ENCODE peak calls at places on chromosome 7, in four cellular contexts. C is upper lobe of left lung, P is uterus, L is B cell. S is an unnamed sample.

GRCh38 chr7:141649865-141650499 is 52.0 kb downstream of the DENND11 start:
- DNase-seq in C (no peak), P (peak; percentile 53), L (no peak), S (no peak)

GRCh38 chr7:18610331-18610948 is 114.9 kb downstream of the HDAC9 start:
- DNase-seq in L (no peak), C (no peak), P (no peak), S (no peak)

GRCh38 chr7:13288516-13288915 is 601.1 kb downstream of the ARL4A start:
- DNase-seq in P (no peak), C (no peak), L (no peak), S (no peak)

GRCh38 chr7:150648358-150649083 is 16.3 kb upstream of the GIMAP6 start:
- DNase-seq in P (no peak), C (no peak), L (no peak), S (no peak)

GRCh38 chr7:156827587-156828203 is 65.3 kb downstream of the LMBR1 start:
- DNase-seq in P (no peak), L (no peak), C (peak; percentile 29), S (no peak)

GRCh38 chr7:138545123-138545522 is 85.1 kb downstream of the TRIM24 start:
- DNase-seq in P (no peak), C (no peak), L (no peak), S (no peak)

GRCh38 chr7:29319719-29320521 is 125.3 kb downstream of the CHN2 start:
- DNase-seq in P (no peak), C (no peak), L (peak; percentile 28), S (peak; percentile 33)

GRCh38 chr7:109259151-109259550 is 689.5 kb downstream of the DNAJB9 start:
- DNase-seq in P (no peak), L (no peak), C (no peak), S (no peak)

GRCh38 chr7:144468990-144469732 is 65.7 kb upstream of the NOBOX start:
- DNase-seq in P (no peak), L (no peak), C (no peak), S (no peak)

GRCh38 chr7:133837248-133837647 is 289.9 kb upstream of the LRGUK start:
- DNase-seq in C (no peak), L (no peak), P (no peak), S (no peak)

GRCh38 chr7:5452470-5452899 is 28.9 kb upstream of the TNRC18 start:
- DNase-seq in P (no peak), C (no peak), L (no peak), S (no peak)

GRCh38 chr7:1052031-1052818 is 7.9 kb downstream of the GPR146 start:
- DNase-seq in L (no peak), C (peak; percentile 62), P (no peak), S (no peak)

GRCh38 chr7:111650456-111650999 is 88.2 kb upstream of the IMMP2L start:
- DNase-seq in L (no peak), C (no peak), P (no peak), S (peak; percentile 54)

GRCh38 chr7:72310301-72310700 is 101.8 kb downstream of the CALN1 start:
- DNase-seq in P (no peak), C (no peak), L (no peak), S (no peak)

GRCh38 chr7:150911590-150912267 is 59.4 kb downstream of the AOC1 start:
- DNase-seq in C (no peak), P (no peak), L (peak; percentile 5), S (no peak)

GRCh38 chr7:145156834-145157233 is 321.0 kb upstream of the TPK1 start:
- DNase-seq in P (no peak), C (no peak), L (no peak), S (no peak)

GRCh38 chr7:18538554-18539250 is 43.2 kb downstream of the HDAC9 start:
- DNase-seq in L (no peak), C (no peak), P (no peak), S (no peak)

GRCh38 chr7:71443197-71443542 is 311.2 kb downstream of the GALNT17 start:
- DNase-seq in L (no peak), C (no peak), P (no peak), S (no peak)

GRCh38 chr7:55441668-55442305 is 76.7 kb downstream of the LANCL2 start:
- DNase-seq in C (no peak), L (no peak), P (no peak), S (no peak)

GRCh38 chr7:131219277-131220041 is 108.2 kb upstream of the MKLN1 start:
- DNase-seq in P (peak; percentile 67), L (no peak), C (no peak), S (peak; percentile 61)

GRCh38 chr7:73786588-73786987 is 16.5 kb upstream of the CLDN3 start:
- DNase-seq in L (no peak), P (no peak), C (no peak), S (no peak)

GRCh38 chr7:40220421-40220911 is 85.7 kb downstream of the SUGCT start:
- DNase-seq in P (no peak), C (no peak), L (no peak), S (no peak)

GRCh38 chr7:130793855-130794618 is 60.0 kb upstream of the KLF14 start:
- DNase-seq in C (no peak), P (no peak), L (no peak), S (no peak)